ENCODE peak calls at places on chromosomes 2 and 18, in four cellular contexts. A is WTC11, O is HepG2, M is K562. N is an unnamed sample.

GRCh38 chr2:61978522-61978921 is 73.0 kb downstream of the COMMD1 start:
- DNase-seq in O (peak; percentile 18), M (no peak), A (no peak), N (peak; percentile 45)

GRCh38 chr18:10455726-10456453 is 1.5 kb downstream of the APCDD1 start:
- DNase-seq in A (peak; percentile 15), O (no peak), M (no peak), N (no peak)

GRCh38 chr2:176518823-176519222 is 249.6 kb downstream of the MTX2 start:
- DNase-seq in A (peak; percentile 28), M (no peak), O (no peak), N (no peak)

GRCh38 chr2:237715459-237715947 is 83.1 kb upstream of the RBM44 start:
- DNase-seq in M (no peak), A (no peak), O (peak; percentile 92), N (no peak)

GRCh38 chr2:197309369-197310231 is 980 bp downstream of the ANKRD44 start:
- DNase-seq in O (no peak), M (no peak), A (peak; percentile 34), N (no peak)

GRCh38 chr2:69937968-69938367 is 23.1 kb downstream of the MXD1 start:
- DNase-seq in M (no peak), O (no peak), A (no peak), N (no peak)

GRCh38 chr18:38329145-38329544 is 763.5 kb upstream of the CELF4 start:
- DNase-seq in O (no peak), A (no peak), M (no peak), N (no peak)

GRCh38 chr2:140988597-140988996 is 1142.2 kb downstream of the LRP1B start:
- DNase-seq in A (no peak), O (no peak), M (no peak), N (no peak)

GRCh38 chr2:12347049-12347448 is 369.7 kb upstream of the TRIB2 start:
- DNase-seq in O (no peak), A (no peak), M (no peak), N (no peak)

GRCh38 chr2:69731575-69731974 is 10.4 kb upstream of the ANXA4 start:
- DNase-seq in M (no peak), A (no peak), O (no peak), N (no peak)

GRCh38 chr2:207749873-207750272 is 19.8 kb downstream of the FZD5 start:
- DNase-seq in M (no peak), O (no peak), A (no peak), N (no peak)

GRCh38 chr2:151333083-151333482 is 24.3 kb upstream of the TNFAIP6 start:
- DNase-seq in O (no peak), M (no peak), A (no peak), N (no peak)

GRCh38 chr2:49931243-49931642 is 776.9 kb upstream of the FSHR start:
- DNase-seq in M (no peak), O (no peak), A (no peak), N (no peak)

GRCh38 chr2:109676346-109676897 is 62.3 kb downstream of the SOWAHC start:
- DNase-seq in O (no peak), M (no peak), A (no peak), N (no peak)

GRCh38 chr2:224025874-224026273 is 13.2 kb downstream of the SERPINE2 start:
- DNase-seq in A (no peak), M (peak; percentile 11), O (no peak), N (peak; percentile 83)

GRCh38 chr2:240946654-240947053 is 40.5 kb downstream of the CROCC2 start:
- DNase-seq in M (no peak), A (no peak), O (no peak), N (no peak)

GRCh38 chr2:78218066-78218465 is 695.9 kb upstream of the LRRTM4 start:
- DNase-seq in O (no peak), A (no peak), M (no peak), N (no peak)

GRCh38 chr2:1728821-1729220 is 15.5 kb downstream of the PXDN start:
- DNase-seq in M (no peak), A (peak; percentile 76), O (no peak), N (no peak)

GRCh38 chr2:86298411-86299390 is 38.7 kb downstream of the REEP1 start:
- DNase-seq in M (no peak), A (peak; percentile 20), O (peak; percentile 38), N (no peak)

GRCh38 chr2:207660994-207661393 is 35.8 kb upstream of the METTL21A start:
- DNase-seq in O (peak; percentile 31), A (no peak), M (no peak), N (no peak)

GRCh38 chr2:228688007-228688645 is 506.6 kb upstream of the SPHKAP start:
- DNase-seq in M (no peak), A (no peak), O (peak; percentile 8), N (no peak)

GRCh38 chr18:2173464-2173863 is 397.8 kb downstream of the METTL4 start:
- DNase-seq in O (no peak), M (no peak), A (no peak), N (no peak)

GRCh38 chr2:192216336-192216735 is 21.6 kb upstream of the TMEFF2 start:
- DNase-seq in A (no peak), M (no peak), O (no peak), N (no peak)

GRCh38 chr2:113791697-113792590 is 35.5 kb upstream of the SLC35F5 start:
- DNase-seq in M (no peak), A (no peak), O (no peak), N (peak; percentile 61)

GRCh38 chr2:150133623-150134022 is 353.8 kb downstream of the RND3 start:
- DNase-seq in A (no peak), O (peak; percentile 56), M (peak; percentile 13), N (peak; percentile 62)
- TF ChIP-seq CREM in A (no peak), O (no peak), M (no peak), N (peak; percentile 73)

DNA sequence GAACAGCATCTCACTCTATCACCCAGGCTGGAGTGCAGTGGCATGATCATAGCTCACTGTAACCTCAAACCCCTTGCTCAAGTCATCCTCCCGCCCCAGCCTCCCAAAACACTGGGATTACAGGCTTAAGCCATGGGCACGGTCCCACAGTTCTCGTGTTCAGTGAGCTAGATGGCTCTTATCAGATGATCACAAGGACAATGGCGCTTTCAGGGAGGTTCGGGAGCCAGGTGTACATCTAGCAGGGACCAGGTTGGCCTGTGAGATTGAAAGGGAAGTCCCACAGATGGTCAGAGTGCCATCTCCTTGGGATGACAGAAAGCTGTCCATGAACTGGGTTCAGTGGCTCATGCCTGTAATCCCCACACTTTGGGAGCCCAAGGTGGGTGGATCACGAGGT is 14.1 kb upstream of the FHOD3 start:
- DNase-seq in O (no peak), M (no peak), A (no peak), N (no peak)
- TF ChIP-seq CREM in O (no peak), M (no peak), A (no peak), N (no peak)

GRCh38 chr2:38079111-38080052 is 3.4 kb upstream of the CYP1B1 start:
- DNase-seq in O (no peak), A (no peak), M (no peak), N (no peak)
- TF ChIP-seq CREM in O (no peak), A (no peak), M (no peak), N (no peak)

GRCh38 chr18:33817096-33817495 is 239.1 kb downstream of the ASXL3 start:
- DNase-seq in O (no peak), M (no peak), A (no peak), N (no peak)
- TF ChIP-seq CREM in O (no peak), M (no peak), A (no peak), N (no peak)

DNA sequence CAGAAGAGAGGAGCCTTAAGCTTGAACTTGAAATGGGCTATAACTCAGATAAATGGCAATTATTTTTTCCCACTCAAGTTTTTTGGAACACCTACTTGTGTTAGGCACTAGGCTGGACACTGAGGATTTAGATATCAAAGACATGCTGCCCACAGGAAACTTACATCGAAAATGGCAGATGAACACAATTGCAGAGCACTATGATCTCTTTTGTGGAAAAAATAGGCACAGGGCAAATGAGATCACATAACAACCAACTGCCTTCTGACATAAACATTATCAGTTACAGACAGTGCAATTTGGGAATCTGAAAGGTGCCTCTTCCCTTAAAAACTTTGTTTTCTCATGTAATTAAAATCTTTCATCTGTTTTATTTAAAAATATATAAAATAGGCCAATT is 3.8 kb upstream of the IRS1 start:
- DNase-seq in M (no peak), A (no peak), O (no peak), N (no peak)
- TF ChIP-seq CREM in M (no peak), A (no peak), O (no peak), N (no peak)

GRCh38 chr2:226031962-226032441 is 632.5 kb downstream of the NYAP2 start:
- DNase-seq in M (no peak), O (peak; percentile 50), A (no peak), N (no peak)
- TF ChIP-seq CREM in M (no peak), O (no peak), A (no peak), N (no peak)

GRCh38 chr2:187543488-187543887 is 10.7 kb downstream of the TFPI start:
- DNase-seq in A (no peak), O (no peak), M (no peak), N (no peak)

GRCh38 chr2:187545238-187545751 is 8.9 kb downstream of the TFPI start:
- DNase-seq in M (no peak), O (no peak), A (no peak), N (no peak)

GRCh38 chr2:187544371-187545080 is 9.7 kb downstream of the TFPI start:
- DNase-seq in A (no peak), O (no peak), M (no peak), N (no peak)

GRCh38 chr2:187542123-187542522 is 12.1 kb downstream of the TFPI start:
- DNase-seq in O (no peak), A (no peak), M (no peak), N (no peak)

GRCh38 chr2:187541086-187542085 is 12.8 kb downstream of the TFPI start:
- DNase-seq in M (no peak), A (no peak), O (peak; percentile 98), N (no peak)
- TF ChIP-seq CREM in M (no peak), A (no peak), O (no peak), N (no peak)

N was measured in GM12878.